ENCODE peak calls at places on chromosomes 1 and 21, in nine cellular contexts. Z is uterus; X is activated CD4-positive, alpha-beta T cell treated with anti-CD3 and anti-CD28 coated beads for 36 hours; F is PC-3; P is adipocyte; K is T-helper 1 cell; V is H9; A is Right ventricle myocardium inferior; W is naive thymus-derived CD8-positive, alpha-beta T cell. O is an unnamed sample.

GRCh38 chr21:38623552-38623951 is 125.3 kb upstream of the ERG start:
- DNase-seq in Z (no peak), X (no peak), F (no peak), P (no peak), K (no peak), V (no peak), A (no peak), W (no peak), O (no peak)

GRCh38 chr1:172724746-172725613 is 66.1 kb downstream of the FASLG start:
- DNase-seq in Z (no peak), X (no peak), F (no peak), P (no peak), K (no peak), V (no peak), A (no peak), W (no peak), O (no peak)

GRCh38 chr1:183039985-183040447 is 16.8 kb downstream of the LAMC1 start:
- DNase-seq in Z (no peak), X (no peak), F (no peak), P (peak; percentile 78), K (no peak), V (no peak), A (no peak), W (no peak), O (no peak)

GRCh38 chr1:152917794-152918193 is 9.4 kb downstream of the IVL start:
- DNase-seq in Z (no peak), X (no peak), F (peak; percentile 12), P (no peak), K (no peak), V (no peak), A (no peak), W (no peak), O (no peak)

GRCh38 chr1:20588634-20589225 is at the start of gene CDA:
- DNase-seq in Z (no peak), X (no peak), F (peak; percentile 89), P (no peak), K (no peak), V (peak; percentile 78), A (peak; percentile 72), W (no peak), O (no peak)

GRCh38 chr1:10682114-10682445 is 114.4 kb downstream of the CASZ1 start:
- DNase-seq in Z (no peak), X (no peak), F (no peak), P (no peak), K (no peak), V (no peak), A (no peak), W (no peak), O (no peak)

GRCh38 chr1:201359873-201360210 is 17.6 kb downstream of the TNNT2 start:
- DNase-seq in Z (no peak), X (no peak), F (no peak), P (no peak), K (no peak), V (no peak), A (no peak), W (no peak), O (no peak)

GRCh38 chr1:198754670-198755069 is 115.8 kb downstream of the PTPRC start:
- DNase-seq in Z (no peak), X (no peak), F (no peak), P (no peak), K (no peak), V (no peak), A (no peak), W (no peak), O (no peak)